ENCODE peak calls at places on chromosomes 1 and 21, in nine cellular contexts. T is ovary, B is GM12891, K is HepG2, Z is A549, P is right lobe of liver, I is stomach, U is breast epithelium, C is body of pancreas. Q is an unnamed sample.

GRCh38 chr1:33096358-33097005 is 15.5 kb downstream of the AZIN2 start:
- DNase-seq in T (no peak), B (no peak), Z (no peak), I (peak), P (no peak), C (no peak), U (no peak), K (no peak), Q (no peak)

GRCh38 chr1:172699111-172699510 is 40.2 kb downstream of the FASLG start:
- DNase-seq in Z (no peak), K (no peak), I (no peak), B (no peak), C (no peak), T (no peak), P (no peak), U (no peak), Q (no peak)

GRCh38 chr1:100134872-100135271 is 1.9 kb downstream of the TRMT13 start:
- DNase-seq in B (no peak), U (no peak), I (no peak), T (no peak), Z (no peak), P (no peak), C (no peak), K (peak), Q (no peak)

GRCh38 chr21:29145354-29145782 is 14.9 kb downstream of the MAP3K7CL start:
- DNase-seq in U (no peak), P (no peak), K (peak), C (no peak), Z (peak), B (no peak), I (no peak), T (no peak), Q (peak)

GRCh38 chr1:961132-961652 is 808 bp downstream of the KLHL17 start:
- DNase-seq in K (no peak), T (no peak), Z (no peak), C (no peak), B (no peak), U (no peak), P (no peak), I (no peak), Q (no peak)

GRCh38 chr1:147721711-147722110 is 38.7 kb downstream of the GJA5 start:
- DNase-seq in K (no peak), B (no peak), T (no peak), C (no peak), Z (no peak), I (no peak), P (no peak), U (no peak), Q (no peak)

GRCh38 chr1:223471566-223471965 is 78.4 kb downstream of the CCDC185 start:
- DNase-seq in C (no peak), I (no peak), T (no peak), U (no peak), B (no peak), Z (no peak), P (no peak), K (no peak), Q (no peak)

GRCh38 chr1:166390406-166390805 is 223.6 kb upstream of the FAM78B start:
- DNase-seq in P (no peak), Z (no peak), C (no peak), I (no peak), T (no peak), U (no peak), B (no peak), K (no peak), Q (no peak)

GRCh38 chr1:46171872-46172271 is 3.0 kb upstream of the TSPAN1 start:
- DNase-seq in I (peak), T (no peak), C (peak), B (no peak), U (peak), P (no peak), Z (no peak), K (no peak), Q (no peak)

GRCh38 chr1:174966000-174966572 is 33.7 kb upstream of the CACYBP start:
- DNase-seq in C (no peak), Z (no peak), B (no peak), I (no peak), K (no peak), P (no peak), T (no peak), U (no peak), Q (no peak)

GRCh38 chr1:211527888-211528287 is 35.9 kb upstream of the RD3 start:
- DNase-seq in K (no peak), T (no peak), P (no peak), U (no peak), I (no peak), B (no peak), C (no peak), Z (no peak), Q (no peak)

GRCh38 chr21:31894441-31894840 is 21.6 kb downstream of the HUNK start:
- DNase-seq in K (no peak), T (no peak), U (no peak), I (no peak), P (no peak), Z (no peak), B (no peak), C (peak), Q (no peak)

GRCh38 chr1:185249563-185249962 is 67.5 kb downstream of the IVNS1ABP start:
- DNase-seq in T (no peak), C (no peak), U (no peak), I (no peak), K (no peak), B (no peak), Z (no peak), P (no peak), Q (no peak)

GRCh38 chr1:74673351-74674111 is at the start of gene ERICH3:
- DNase-seq in K (no peak), B (no peak), U (no peak), I (no peak), P (peak), C (no peak), Z (no peak), T (peak), Q (no peak)

GRCh38 chr21:43864313-43864805 is 664 bp upstream of the AGPAT3 start:
- DNase-seq in T (peak), I (peak), K (no peak), Z (peak), C (peak), B (peak), P (peak), U (peak), Q (peak)

GRCh38 chr1:7654725-7655124 is 116.4 kb upstream of the VAMP3 start:
- DNase-seq in B (no peak), T (no peak), P (no peak), I (no peak), U (no peak), K (no peak), Z (no peak), C (no peak), Q (no peak)

GRCh38 chr1:191533254-191533653 is 625.0 kb upstream of the RGS18 start:
- DNase-seq in Z (no peak), C (no peak), U (no peak), K (no peak), P (no peak), B (no peak), T (no peak), I (no peak), Q (no peak)

GRCh38 chr1:41672641-41673313 is 188.3 kb upstream of the EDN2 start:
- DNase-seq in U (peak), T (no peak), K (no peak), I (no peak), P (no peak), B (no peak), Z (no peak), C (no peak), Q (no peak)

GRCh38 chr1:161216945-161217712 is 2.0 kb downstream of the FCER1G start:
- DNase-seq in T (no peak), K (peak), Z (no peak), B (peak), I (no peak), P (no peak), U (no peak), C (no peak), Q (no peak)

GRCh38 chr1:212205843-212206242 is 79.4 kb upstream of the PPP2R5A start:
- DNase-seq in K (no peak), I (no peak), T (no peak), P (no peak), U (no peak), B (no peak), Z (no peak), C (no peak), Q (no peak)

GRCh38 chr1:184825571-184825970 is 70.9 kb upstream of the EDEM3 start:
- DNase-seq in K (no peak), U (no peak), Z (no peak), B (no peak), C (no peak), I (no peak), T (no peak), P (no peak), Q (no peak)

GRCh38 chr1:221740941-221741363 is 937 bp downstream of the DUSP10 start:
- DNase-seq in I (no peak), C (peak), K (no peak), Z (no peak), U (peak), B (no peak), P (no peak), T (peak), Q (no peak)

GRCh38 chr1:113976609-113977278 is 2.5 kb upstream of the OLFML3 start:
- DNase-seq in Z (no peak), T (peak), I (no peak), K (peak), U (no peak), B (no peak), C (no peak), P (no peak), Q (no peak)

GRCh38 chr1:27891196-27891889 is 19.0 kb downstream of the THEMIS2 start:
- DNase-seq in Z (no peak), P (no peak), B (no peak), T (no peak), C (no peak), I (no peak), U (no peak), K (no peak), Q (no peak)

GRCh38 chr1:59124166-59124565 is 172.7 kb upstream of the FGGY start:
- DNase-seq in C (no peak), Z (no peak), K (no peak), I (no peak), U (no peak), B (no peak), P (no peak), T (no peak), Q (no peak)

GRCh38 chr1:44812822-44813543 is 4.7 kb downstream of the BTBD19 start:
- DNase-seq in T (peak), C (peak), P (no peak), U (peak), I (no peak), K (no peak), B (no peak), Z (no peak), Q (no peak)

GRCh38 chr1:71850515-71850914 is 431.8 kb downstream of the NEGR1 start:
- DNase-seq in C (no peak), Z (no peak), I (no peak), P (no peak), U (no peak), B (no peak), T (no peak), K (no peak), Q (no peak)

GRCh38 chr1:55484173-55484572 is 269.0 kb upstream of the USP24 start:
- DNase-seq in T (no peak), U (no peak), Z (no peak), B (no peak), C (no peak), P (no peak), K (no peak), I (no peak), Q (no peak)

GRCh38 chr1:167428418-167428817 is 89.9 kb downstream of the CD247 start:
- DNase-seq in U (no peak), B (no peak), Z (no peak), T (no peak), K (no peak), I (no peak), C (no peak), P (no peak), Q (no peak)

GRCh38 chr21:28018741-28019669 is 973.7 kb downstream of the LTN1 start:
- DNase-seq in P (peak), I (no peak), B (no peak), Z (no peak), K (no peak), U (no peak), T (no peak), C (peak), Q (peak)

GRCh38 chr1:235864965-235865525 is 1.7 kb downstream of the LYST start:
- DNase-seq in C (no peak), U (no peak), K (no peak), I (no peak), T (no peak), Z (no peak), B (no peak), P (no peak), Q (no peak)

GRCh38 chr1:235865565-235866206 is 1.0 kb downstream of the LYST start:
- DNase-seq in K (no peak), C (no peak), T (no peak), B (no peak), Z (no peak), I (no peak), U (no peak), P (no peak), Q (no peak)

GRCh38 chr1:235867903-235868469 is 1.3 kb upstream of the LYST start:
- DNase-seq in B (no peak), C (no peak), P (no peak), I (no peak), K (no peak), T (no peak), U (no peak), Z (no peak), Q (no peak)

GRCh38 chr1:235866207-235866912 is at the start of gene LYST:
- DNase-seq in U (no peak), I (peak), K (peak), Z (peak), C (peak), B (no peak), P (peak), T (peak), Q (peak)

DNA sequence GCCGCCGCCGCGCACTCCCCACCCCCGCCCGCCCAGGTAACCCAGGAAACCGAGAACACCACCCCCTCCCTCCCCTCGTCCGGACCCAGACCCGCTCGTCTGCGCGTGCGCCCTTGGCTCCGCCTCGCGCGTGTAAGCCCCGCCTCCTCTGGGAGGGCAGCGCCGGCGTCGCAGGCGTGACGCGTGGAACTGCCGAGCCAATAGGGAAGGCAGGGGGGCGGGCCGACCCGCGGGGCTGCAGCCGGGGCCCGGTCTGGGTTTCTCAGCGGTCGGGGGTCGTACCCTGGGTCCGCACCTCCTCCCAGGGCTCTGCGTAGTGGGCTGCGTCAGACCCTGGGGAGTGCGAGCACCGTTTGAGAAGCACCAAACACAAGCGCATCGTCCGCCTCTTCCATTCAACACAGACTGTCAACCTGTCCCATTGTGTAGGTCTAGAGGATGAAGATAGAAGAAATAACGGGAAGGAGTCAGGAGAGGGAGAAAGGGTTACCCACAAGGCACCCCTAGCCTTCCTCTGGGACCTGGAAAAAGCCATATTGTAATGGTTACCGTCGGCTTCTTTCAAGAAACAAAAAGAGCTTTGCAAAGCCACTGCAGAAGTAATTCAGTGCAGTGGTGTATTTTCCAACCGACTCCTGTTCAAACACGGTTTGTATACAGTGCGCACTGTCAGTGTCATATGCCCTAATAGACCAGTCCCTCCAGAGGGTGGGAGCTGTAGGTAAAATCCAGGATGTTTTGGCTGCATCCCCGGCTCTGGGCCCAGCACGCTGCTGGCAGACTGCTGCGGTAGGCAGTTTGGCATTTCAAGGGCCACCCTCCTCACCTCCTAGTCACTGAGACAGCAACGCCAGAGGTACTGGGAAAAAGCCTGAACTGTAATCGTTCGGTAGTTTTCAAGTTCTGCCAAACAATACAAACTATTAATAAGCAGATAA is 476 bp upstream of the LYST start:
- DNase-seq in C (peak), Z (peak), T (peak), K (peak), U (peak), I (peak), B (peak), P (peak), Q (peak)
- TF ChIP-seq POLR2A in C (peak), Z (peak), T (peak), K (peak), U (no peak), I (no peak), B (peak), P (peak), Q (peak)

DNA sequence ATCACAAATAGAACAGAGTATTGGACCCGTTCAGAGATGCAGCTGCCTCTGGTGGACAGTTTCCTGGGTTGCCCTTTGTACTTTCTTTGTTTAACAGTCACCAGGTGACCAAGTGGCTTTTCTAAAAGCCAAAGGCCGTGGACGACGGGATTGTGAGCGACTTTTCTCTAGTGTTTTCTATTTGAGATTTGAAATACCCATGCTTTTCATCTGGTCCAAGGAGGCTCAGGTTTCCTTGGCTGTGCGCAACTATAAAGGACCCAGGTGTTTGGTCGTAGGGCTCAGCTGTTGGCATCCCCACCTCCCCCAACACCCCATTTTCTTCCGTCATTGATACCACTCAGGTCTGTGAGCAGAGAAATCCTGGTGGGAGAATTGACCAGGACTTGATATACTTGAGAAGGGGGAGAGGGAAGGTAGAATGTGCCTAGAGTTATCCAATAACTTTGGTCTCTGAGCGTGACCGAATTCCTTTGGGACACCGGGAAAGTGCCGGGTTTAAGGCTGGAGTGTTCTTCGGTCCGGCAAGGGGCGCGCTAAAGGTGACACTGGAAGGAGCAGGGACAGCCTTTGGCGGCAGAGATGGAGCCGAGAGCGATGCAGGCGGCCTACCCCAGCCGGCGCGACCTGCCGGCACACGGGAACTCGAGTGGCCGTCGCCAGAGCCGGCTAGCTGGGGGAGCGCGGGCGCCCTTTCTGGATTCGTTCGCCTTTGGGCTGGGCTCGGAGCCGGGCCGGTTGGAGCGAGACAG is 83.4 kb upstream of the BMP8A start:
- DNase-seq in T (no peak), P (no peak), B (no peak), I (no peak), K (peak), C (peak), U (no peak), Z (no peak), Q (no peak)
- TF ChIP-seq POLR2A in T (peak), P (peak), B (no peak), I (no peak), K (peak), C (peak), U (no peak), Z (no peak), Q (peak)

DNA sequence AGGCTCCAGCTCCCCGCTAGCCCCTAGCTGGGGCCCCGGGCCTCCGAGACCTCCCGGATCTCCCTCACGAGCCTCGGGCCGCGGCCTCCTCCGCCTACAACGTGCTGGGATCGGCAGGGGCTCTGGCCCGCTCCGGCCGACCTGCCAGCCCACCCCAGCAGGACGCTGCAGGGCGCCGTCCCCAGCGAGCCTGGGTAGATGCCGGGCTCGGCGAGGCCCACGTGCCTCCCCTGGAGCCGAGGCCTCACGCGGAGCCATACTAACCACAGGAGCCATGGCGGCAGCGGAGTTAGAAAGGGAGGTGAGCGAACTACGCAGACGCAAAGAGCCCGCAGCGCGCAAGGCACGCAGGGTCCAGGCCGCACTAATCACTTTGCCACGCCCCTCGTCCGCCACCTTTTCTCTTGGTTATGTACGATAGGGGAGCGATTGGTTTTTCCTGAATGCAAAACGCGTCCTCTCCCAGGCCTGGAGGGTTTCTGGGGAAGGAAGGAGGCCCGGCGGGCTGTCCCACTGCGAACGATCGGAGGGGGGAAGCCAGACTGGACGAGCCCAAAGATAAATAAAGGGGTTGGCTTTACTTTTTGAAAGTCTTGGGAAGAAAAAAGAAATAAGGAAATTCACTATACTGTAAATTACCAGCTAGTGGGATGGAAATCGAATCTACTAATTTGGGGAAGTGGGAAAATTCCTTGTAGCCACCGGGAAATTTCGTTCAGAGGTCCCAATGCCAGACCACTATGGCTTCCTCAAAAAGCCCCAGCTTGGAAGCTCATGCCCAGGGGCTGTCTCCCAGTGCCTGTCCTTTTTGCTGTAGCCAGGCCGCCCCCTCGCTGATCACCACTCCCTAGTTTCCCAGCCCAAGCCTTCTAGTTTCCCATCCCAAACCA is at the start of gene RPL22:
- DNase-seq in Z (peak), K (peak), P (peak), B (peak), T (peak), I (peak), U (peak), C (peak), Q (peak)
- TF ChIP-seq POLR2A in Z (peak), K (peak), P (peak), B (peak), T (no peak), I (no peak), U (no peak), C (peak), Q (peak)

GRCh38 chr1:38941527-38942019 is at the start of gene RHBDL2:
- DNase-seq in P (peak), B (no peak), U (peak), I (peak), C (peak), K (no peak), T (peak), Z (peak), Q (peak)
- TF ChIP-seq POLR2A in P (no peak), B (no peak), U (no peak), I (no peak), C (no peak), K (no peak), T (no peak), Z (no peak), Q (peak)

GRCh38 chr1:2187619-2188018 is 7.0 kb downstream of the FAAP20 start:
- DNase-seq in T (no peak), U (no peak), B (no peak), K (no peak), I (no peak), Z (no peak), C (no peak), P (no peak), Q (no peak)
- TF ChIP-seq POLR2A in T (no peak), U (no peak), B (no peak), K (no peak), I (no peak), Z (no peak), C (no peak), P (no peak), Q (no peak)

GRCh38 chr1:51518033-51518729 is 885 bp downstream of the EPS15 start:
- DNase-seq in K (peak), C (peak), Z (peak), P (peak), U (no peak), I (peak), B (no peak), T (peak), Q (peak)
- TF ChIP-seq POLR2A in K (peak), C (peak), Z (no peak), P (no peak), U (no peak), I (no peak), B (peak), T (no peak), Q (no peak)